ENCODE peak calls at places on chromosomes 12 and 14, in four cellular contexts. One of them, this sample, is unnamed.

GRCh38 chr14:79543966-79544365 is 667.3 kb downstream of the DIO2 start:
- DNase-seq in SK-N-SH: peak
- DNase-seq in K562: peak
- DNase-seq in HepG2: no peak
- DNase-seq in this sample: no peak

GRCh38 chr12:20777420-20777819 is 33.1 kb upstream of the SLCO1B3 start:
- DNase-seq in SK-N-SH: no peak
- DNase-seq in K562: no peak
- DNase-seq in HepG2: no peak
- DNase-seq in this sample: no peak

GRCh38 chr12:85363382-85364190 is 83.6 kb downstream of the ALX1 start:
- DNase-seq in SK-N-SH: no peak
- DNase-seq in K562: no peak
- DNase-seq in HepG2: no peak
- DNase-seq in this sample: no peak

GRCh38 chr12:39606712-39607423 is 12.7 kb downstream of the ABCD2 start:
- DNase-seq in SK-N-SH: no peak
- DNase-seq in K562: no peak
- DNase-seq in HepG2: no peak
- DNase-seq in this sample: no peak

GRCh38 chr12:64600164-64600561 is 10.1 kb upstream of the RASSF3 start:
- DNase-seq in SK-N-SH: no peak
- DNase-seq in K562: no peak
- DNase-seq in HepG2: no peak
- DNase-seq in this sample: no peak

GRCh38 chr12:101536069-101536674 is 58.6 kb upstream of the MYBPC1 start:
- DNase-seq in SK-N-SH: no peak
- DNase-seq in K562: no peak
- DNase-seq in HepG2: no peak
- DNase-seq in this sample: no peak

GRCh38 chr12:87870061-87870460 is 159.1 kb downstream of the C12orf50 start:
- DNase-seq in SK-N-SH: no peak
- DNase-seq in K562: no peak
- DNase-seq in HepG2: no peak
- DNase-seq in this sample: no peak

GRCh38 chr14:37251778-37252177 is 54.0 kb downstream of the MIPOL1 start:
- DNase-seq in SK-N-SH: no peak
- DNase-seq in K562: no peak
- DNase-seq in HepG2: peak
- DNase-seq in this sample: no peak

GRCh38 chr12:599756-600155 is 63.5 kb downstream of the NINJ2 start:
- DNase-seq in SK-N-SH: no peak
- DNase-seq in K562: no peak
- DNase-seq in HepG2: no peak
- DNase-seq in this sample: no peak

GRCh38 chr14:72812292-72812851 is 81.5 kb downstream of the DPF3 start:
- DNase-seq in SK-N-SH: no peak
- DNase-seq in K562: no peak
- DNase-seq in HepG2: no peak
- DNase-seq in this sample: no peak

GRCh38 chr14:84025258-84026012 is 1504.5 kb upstream of the FLRT2 start:
- DNase-seq in SK-N-SH: no peak
- DNase-seq in K562: no peak
- DNase-seq in HepG2: no peak
- DNase-seq in this sample: no peak

GRCh38 chr14:82766128-82766527 is 1232.5 kb upstream of the SEL1L start:
- DNase-seq in SK-N-SH: no peak
- DNase-seq in K562: no peak
- DNase-seq in HepG2: no peak
- DNase-seq in this sample: no peak

GRCh38 chr14:106069786-106070185 is 543.4 kb downstream of the TMEM121 start:
- DNase-seq in SK-N-SH: no peak
- DNase-seq in K562: no peak
- DNase-seq in HepG2: no peak
- DNase-seq in this sample: no peak

GRCh38 chr12:85606455-85606854 is 229.8 kb downstream of the RASSF9 start:
- DNase-seq in SK-N-SH: no peak
- DNase-seq in K562: no peak
- DNase-seq in HepG2: no peak
- DNase-seq in this sample: no peak

GRCh38 chr12:65881965-65882413 is 57.7 kb downstream of the HMGA2 start:
- DNase-seq in SK-N-SH: no peak
- DNase-seq in K562: no peak
- DNase-seq in HepG2: no peak
- DNase-seq in this sample: no peak

GRCh38 chr14:49427117-49427516 is 159.1 kb downstream of the RPS29 start:
- DNase-seq in SK-N-SH: no peak
- DNase-seq in K562: no peak
- DNase-seq in HepG2: no peak
- DNase-seq in this sample: no peak

GRCh38 chr12:48973992-48974673 is 2.6 kb upstream of the WNT10B start:
- DNase-seq in SK-N-SH: peak
- DNase-seq in K562: peak
- DNase-seq in HepG2: no peak
- DNase-seq in this sample: no peak

GRCh38 chr12:121144416-121144914 is 11.8 kb downstream of the P2RX7 start:
- DNase-seq in SK-N-SH: no peak
- DNase-seq in K562: no peak
- DNase-seq in HepG2: no peak
- DNase-seq in this sample: no peak

GRCh38 chr12:101819467-101819866 is 11.3 kb downstream of the GNPTAB start:
- DNase-seq in SK-N-SH: no peak
- DNase-seq in K562: no peak
- DNase-seq in HepG2: no peak
- DNase-seq in this sample: no peak

GRCh38 chr14:63867926-63868921 is 15.4 kb downstream of the SYNE2 start:
- DNase-seq in SK-N-SH: no peak
- DNase-seq in K562: no peak
- DNase-seq in HepG2: no peak
- DNase-seq in this sample: no peak

GRCh38 chr12:93785262-93786010 is 108.3 kb downstream of the CRADD start:
- DNase-seq in SK-N-SH: no peak
- DNase-seq in K562: peak
- DNase-seq in HepG2: peak
- DNase-seq in this sample: peak

GRCh38 chr14:36805116-36805515 is 143.5 kb downstream of the PAX9 start:
- DNase-seq in SK-N-SH: no peak
- DNase-seq in K562: no peak
- DNase-seq in HepG2: no peak
- DNase-seq in this sample: no peak

GRCh38 chr14:105059035-105059916 is 6.0 kb downstream of the GPR132 start:
- DNase-seq in SK-N-SH: peak
- DNase-seq in K562: no peak
- DNase-seq in HepG2: no peak
- DNase-seq in this sample: no peak

GRCh38 chr12:122100568-122100967 is 22.0 kb downstream of the MLXIP start:
- DNase-seq in SK-N-SH: no peak
- DNase-seq in K562: no peak
- DNase-seq in HepG2: no peak
- DNase-seq in this sample: no peak

GRCh38 chr14:102408729-102409128 is 46.0 kb downstream of the TECPR2 start:
- DNase-seq in SK-N-SH: no peak
- DNase-seq in K562: no peak
- DNase-seq in HepG2: no peak
- DNase-seq in this sample: no peak

GRCh38 chr14:90757452-90757851 is 58.8 kb downstream of the TTC7B start:
- DNase-seq in SK-N-SH: no peak
- DNase-seq in K562: no peak
- DNase-seq in HepG2: no peak
- DNase-seq in this sample: no peak

GRCh38 chr14:101132051-101132541 is 228.6 kb upstream of the RTL1 start:
- DNase-seq in SK-N-SH: peak
- DNase-seq in K562: no peak
- DNase-seq in HepG2: no peak
- DNase-seq in this sample: no peak

GRCh38 chr12:27969901-27970390 is 2.6 kb downstream of the PTHLH start:
- DNase-seq in SK-N-SH: no peak
- DNase-seq in K562: peak
- DNase-seq in HepG2: peak
- DNase-seq in this sample: peak

GRCh38 chr12:27972721-27973120 is at the start of gene PTHLH:
- DNase-seq in SK-N-SH: no peak
- DNase-seq in K562: no peak
- DNase-seq in HepG2: no peak
- DNase-seq in this sample: no peak

GRCh38 chr12:27970391-27970980 is 2.0 kb downstream of the PTHLH start:
- DNase-seq in SK-N-SH: peak
- DNase-seq in K562: no peak
- DNase-seq in HepG2: no peak
- DNase-seq in this sample: no peak

GRCh38 chr12:27971606-27972005 is 927 bp downstream of the PTHLH start:
- DNase-seq in SK-N-SH: no peak
- DNase-seq in K562: no peak
- DNase-seq in HepG2: peak
- DNase-seq in this sample: no peak

DNA sequence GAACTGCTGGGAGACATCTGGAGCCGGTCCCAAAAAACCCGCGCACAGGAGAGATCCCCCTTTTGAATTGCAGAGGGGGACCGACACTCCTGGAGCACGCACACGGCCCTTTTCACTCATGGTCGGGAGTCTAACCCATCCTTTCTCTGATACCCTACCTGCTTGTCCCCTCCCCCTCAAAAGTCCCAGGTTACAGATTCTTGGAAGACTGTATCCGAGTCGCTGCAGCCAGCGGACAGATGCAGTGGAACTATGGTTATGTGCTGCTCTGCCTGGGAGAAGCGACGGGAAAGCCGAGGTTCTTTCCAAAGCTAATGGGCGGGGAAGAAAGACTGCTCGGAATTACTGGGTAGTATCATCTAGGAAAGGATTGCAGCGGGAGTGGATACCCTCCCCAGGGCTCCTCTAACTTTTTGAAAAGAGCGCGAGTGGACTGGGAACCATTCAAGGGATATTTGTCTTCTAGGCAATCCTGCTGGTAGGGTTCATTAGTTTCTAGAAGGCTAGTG is 1.5 kb downstream of the PTHLH start:
- DNase-seq in SK-N-SH: peak
- DNase-seq in K562: no peak
- DNase-seq in HepG2: no peak
- DNase-seq in this sample: no peak
- TF ChIP-seq MAX in SK-N-SH: no peak
- TF ChIP-seq MAX in K562: no peak
- TF ChIP-seq MAX in HepG2: no peak
- TF ChIP-seq MAX in this sample: no peak

DNA sequence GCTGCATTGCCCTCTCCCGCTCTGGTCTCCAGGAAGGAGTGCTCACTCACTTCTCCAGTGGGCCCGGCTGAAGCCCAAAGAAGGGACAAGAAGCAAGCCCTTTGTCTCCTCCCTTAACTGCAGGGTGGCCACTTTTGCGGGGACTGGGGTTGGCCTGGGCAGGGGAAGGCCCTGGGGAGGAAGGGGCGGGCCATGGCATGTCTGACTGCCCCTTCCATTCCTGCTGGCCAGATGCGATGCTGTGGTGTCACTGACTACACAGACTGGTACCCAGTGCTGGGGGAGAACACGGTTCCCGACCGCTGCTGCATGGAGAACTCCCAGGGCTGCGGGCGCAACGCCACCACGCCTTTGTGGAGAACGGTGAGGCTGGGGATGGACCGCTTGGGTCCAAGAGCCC is 203.8 kb downstream of the TSPAN9 start:
- DNase-seq in SK-N-SH: peak
- DNase-seq in K562: no peak
- DNase-seq in HepG2: no peak
- DNase-seq in this sample: no peak
- H3K9ac ChIP-seq in SK-N-SH: no peak
- H3K9ac ChIP-seq in K562: no peak
- H3K9ac ChIP-seq in HepG2: no peak
- H3K9ac ChIP-seq in this sample: no peak

GRCh38 chr12:32025906-32026305 is 66.7 kb downstream of the RESF1 start:
- DNase-seq in SK-N-SH: no peak
- DNase-seq in K562: no peak
- DNase-seq in HepG2: no peak
- DNase-seq in this sample: no peak
- TF ChIP-seq ELF1 in SK-N-SH: no peak
- TF ChIP-seq ELF1 in K562: no peak
- TF ChIP-seq ELF1 in HepG2: no peak
- TF ChIP-seq ELF1 in this sample: no peak

DNA sequence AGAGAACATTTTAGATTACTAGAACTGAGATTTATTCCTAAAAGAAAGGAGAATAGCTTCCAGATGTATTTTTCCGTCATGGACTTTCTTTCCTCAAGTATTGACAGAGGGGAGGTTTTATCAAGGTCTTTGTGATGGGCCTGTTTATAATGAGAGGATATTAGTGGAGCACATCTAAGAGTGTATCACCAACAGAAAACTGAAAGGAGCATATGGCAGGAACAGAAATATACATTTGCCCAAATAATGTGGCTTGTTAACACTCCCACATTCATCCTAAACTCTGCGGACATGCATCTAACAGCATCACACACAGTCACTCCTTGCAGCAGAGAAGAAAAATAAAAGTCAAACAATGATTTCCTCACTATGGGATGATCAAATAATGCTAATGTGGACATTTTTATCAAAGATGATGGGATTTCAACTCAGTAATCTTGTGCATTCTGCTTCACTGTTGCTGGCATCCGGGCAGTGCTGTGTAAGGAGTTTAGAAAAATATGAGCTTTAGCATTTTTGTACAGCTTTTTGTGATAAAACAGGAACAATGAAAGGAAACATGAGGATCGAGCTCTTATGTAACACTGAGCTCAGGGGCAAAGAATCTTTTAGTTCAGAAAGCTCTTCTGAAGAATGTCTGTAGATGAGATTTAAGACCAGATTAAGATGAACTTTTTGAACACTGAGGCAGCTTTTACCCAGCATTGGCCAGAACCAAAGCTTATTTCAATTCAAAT is 183.0 kb downstream of the EGLN3 start:
- DNase-seq in SK-N-SH: no peak
- DNase-seq in K562: no peak
- DNase-seq in HepG2: no peak
- DNase-seq in this sample: no peak
- TF ChIP-seq MAX in SK-N-SH: no peak
- TF ChIP-seq MAX in K562: no peak
- TF ChIP-seq MAX in HepG2: no peak
- TF ChIP-seq MAX in this sample: no peak